ENCODE peak calls at places on chromosome 13, in six cellular contexts. W, G, F, L, O and D are unnamed samples.

GRCh38 chr13:23505007-23505406 is 65.2 kb upstream of the TNFRSF19 start:
- DNase-seq in W (peak), G (no peak), F (no peak), L (no peak), O (no peak), D (no peak)

GRCh38 chr13:25406377-25406776 is 34.6 kb downstream of the ATP8A2 start:
- DNase-seq in W (no peak), G (no peak), F (peak), L (no peak), O (peak), D (no peak)

GRCh38 chr13:76148926-76149325 is 512.8 kb downstream of the LMO7 start:
- DNase-seq in W (no peak), G (no peak), F (no peak), L (no peak), O (no peak), D (no peak)

GRCh38 chr13:109666656-109667448 is 119.5 kb downstream of the IRS2 start:
- DNase-seq in W (no peak), G (no peak), F (no peak), L (no peak), O (no peak), D (no peak)

GRCh38 chr13:101892296-101892695 is 439.8 kb downstream of the ITGBL1 start:
- DNase-seq in W (no peak), G (no peak), F (no peak), L (no peak), O (no peak), D (no peak)

GRCh38 chr13:110610955-110611595 is 4.3 kb upstream of the NAXD start:
- DNase-seq in W (no peak), G (no peak), F (no peak), L (no peak), O (no peak), D (no peak)

GRCh38 chr13:73997964-73998363 is 136.2 kb downstream of the KLF12 start:
- DNase-seq in W (no peak), G (no peak), F (no peak), L (no peak), O (no peak), D (no peak)

GRCh38 chr13:30234763-30235162 is 72.6 kb downstream of the KATNAL1 start:
- DNase-seq in W (no peak), G (no peak), F (no peak), L (no peak), O (no peak), D (no peak)

GRCh38 chr13:97386832-97387486 is 47.0 kb upstream of the RAP2A start:
- DNase-seq in W (no peak), G (no peak), F (no peak), L (no peak), O (no peak), D (peak)

GRCh38 chr13:91368676-91369425 is 21.4 kb downstream of the MIR17HG start:
- DNase-seq in W (no peak), G (no peak), F (no peak), L (no peak), O (no peak), D (no peak)

GRCh38 chr13:20231839-20232555 is at the start of gene GJB6:
- DNase-seq in W (no peak), G (no peak), F (peak), L (no peak), O (peak), D (no peak)

GRCh38 chr13:74036373-74036772 is 97.8 kb downstream of the KLF12 start:
- DNase-seq in W (no peak), G (no peak), F (peak), L (no peak), O (peak), D (no peak)

GRCh38 chr13:21075303-21076264 is 14.2 kb upstream of the LATS2 start:
- DNase-seq in W (peak), G (no peak), F (peak), L (no peak), O (peak), D (no peak)

GRCh38 chr13:51821666-51822065 is 17.7 kb upstream of the DHRS12 start:
- DNase-seq in W (no peak), G (no peak), F (no peak), L (no peak), O (no peak), D (no peak)

GRCh38 chr13:60427285-60427684 is 30.3 kb downstream of the TDRD3 start:
- DNase-seq in W (no peak), G (no peak), F (no peak), L (no peak), O (no peak), D (no peak)

GRCh38 chr13:35700661-35701060 is 224.2 kb upstream of the MAB21L1 start:
- DNase-seq in W (no peak), G (no peak), F (no peak), L (no peak), O (no peak), D (no peak)

GRCh38 chr13:49869514-49869913 is 66.6 kb downstream of the SPRYD7 start:
- DNase-seq in W (no peak), G (peak), F (peak), L (no peak), O (peak), D (peak)

GRCh38 chr13:24264976-24265375 is 44.4 kb upstream of the C1QTNF9 start:
- DNase-seq in W (no peak), G (no peak), F (no peak), L (peak), O (no peak), D (no peak)

GRCh38 chr13:100789968-100790367 is 115.4 kb upstream of the TMTC4 start:
- DNase-seq in W (no peak), G (no peak), F (no peak), L (no peak), O (no peak), D (no peak)

GRCh38 chr13:51452391-51453307 is at the start of gene INTS6:
- DNase-seq in W (peak), G (peak), F (peak), L (peak), O (peak), D (peak)

GRCh38 chr13:34357435-34358232 is 539.7 kb downstream of the RFC3 start:
- DNase-seq in W (no peak), G (peak), F (no peak), L (no peak), O (peak), D (no peak)